ENCODE peak calls at places on chromosome X, in six cellular contexts. W is A549, E is K562, C is GM12878, L is HepG2, N is endothelial cell of umbilical vein. O is an unnamed sample.

GRCh38 chrX:78945186-78945912 is at the start of gene P2RY10:
- DNase-seq in W (no peak), E (no peak), C (peak), L (no peak), N (no peak), O (peak)

GRCh38 chrX:136936183-136936549 is 55.6 kb upstream of the RBMX start:
- DNase-seq in W (no peak), E (no peak), C (no peak), L (no peak), N (no peak), O (no peak)

GRCh38 chrX:109797311-109797975 is 64.4 kb upstream of the ACSL4 start:
- DNase-seq in W (no peak), E (no peak), C (no peak), L (peak), N (peak), O (no peak)

GRCh38 chrX:39497717-39498265 is 600.0 kb downstream of the BCOR start:
- DNase-seq in W (no peak), E (no peak), C (no peak), L (no peak), N (no peak), O (peak)

GRCh38 chrX:9515464-9515863 is 50.6 kb downstream of the TBL1X start:
- DNase-seq in W (no peak), E (no peak), C (no peak), L (no peak), N (no peak), O (no peak)

GRCh38 chrX:103356897-103357296 is 591 bp downstream of the TCEAL9 start:
- DNase-seq in W (no peak), E (peak), C (no peak), L (no peak), N (peak), O (no peak)

GRCh38 chrX:139204903-139205667 is 325.5 kb upstream of the F9 start:
- DNase-seq in W (peak), E (peak), C (no peak), L (no peak), N (no peak), O (no peak)

GRCh38 chrX:91434351-91435168 is at the start of gene PABPC5:
- DNase-seq in W (peak), E (no peak), C (no peak), L (no peak), N (peak), O (no peak)

GRCh38 chrX:100654256-100654655 is 10.3 kb downstream of the SRPX2 start:
- DNase-seq in W (peak), E (no peak), C (no peak), L (no peak), N (peak), O (peak)

GRCh38 chrX:76996641-76997040 is 450.5 kb upstream of the FGF16 start:
- DNase-seq in W (no peak), E (no peak), C (no peak), L (no peak), N (no peak), O (no peak)

GRCh38 chrX:39736219-39737211 is 361.2 kb downstream of the BCOR start:
- DNase-seq in W (peak), E (no peak), C (no peak), L (no peak), N (peak), O (peak)

GRCh38 chrX:56994375-56995270 is 718 bp downstream of the SPIN3 start:
- DNase-seq in W (no peak), E (no peak), C (no peak), L (no peak), N (peak), O (no peak)

GRCh38 chrX:2425281-2426071 is 75.3 kb downstream of the DHRSX start:
- DNase-seq in W (no peak), E (no peak), C (no peak), L (peak), N (no peak), O (no peak)

GRCh38 chrX:154605566-154605965 is 13.5 kb downstream of the CTAG1B start:
- DNase-seq in W (no peak), E (no peak), C (no peak), L (no peak), N (no peak), O (no peak)

GRCh38 chrX:264634-265455 is 16.3 kb upstream of the PLCXD1 start:
- DNase-seq in W (peak), E (no peak), C (no peak), L (peak), N (no peak), O (peak)

GRCh38 chrX:55007633-55008032 is 7.5 kb downstream of the APEX2 start:
- DNase-seq in W (peak), E (no peak), C (no peak), L (peak), N (peak), O (no peak)

GRCh38 chrX:1475881-1476280 is 23.2 kb upstream of the ASMTL start:
- DNase-seq in W (no peak), E (no peak), C (no peak), L (no peak), N (no peak), O (no peak)

GRCh38 chrX:41449615-41450014 is 2.5 kb downstream of the NYX start:
- DNase-seq in W (no peak), E (no peak), C (no peak), L (no peak), N (peak), O (peak)

GRCh38 chrX:109716431-109717028 is 16.5 kb downstream of the ACSL4 start:
- DNase-seq in W (no peak), E (no peak), C (no peak), L (no peak), N (peak), O (no peak)

GRCh38 chrX:130575831-130576404 is 174.1 kb downstream of the RBMX2 start:
- DNase-seq in W (peak), E (peak), C (no peak), L (peak), N (peak), O (peak)

GRCh38 chrX:136450050-136450830 is 37.5 kb upstream of the BRS3 start:
- DNase-seq in W (peak), E (no peak), C (no peak), L (no peak), N (no peak), O (no peak)

GRCh38 chrX:154373340-154374306 is 811 bp downstream of the FLNA start:
- DNase-seq in W (peak), E (no peak), C (peak), L (peak), N (peak), O (peak)

GRCh38 chrX:53281321-53281822 is at the start of gene IQSEC2:
- DNase-seq in W (peak), E (peak), C (no peak), L (no peak), N (peak), O (peak)

GRCh38 chrX:128975716-128976115 is 547.6 kb downstream of the SMARCA1 start:
- DNase-seq in W (peak), E (peak), C (no peak), L (peak), N (peak), O (peak)

GRCh38 chrX:107659768-107660167 is 31.5 kb downstream of the PRPS1 start:
- DNase-seq in W (peak), E (peak), C (no peak), L (peak), N (peak), O (peak)

GRCh38 chrX:40684092-40684491 is 36.7 kb upstream of the CXorf38 start:
- DNase-seq in W (no peak), E (no peak), C (no peak), L (no peak), N (no peak), O (no peak)

GRCh38 chrX:82458207-82458754 is 1049.8 kb upstream of the POU3F4 start:
- DNase-seq in W (no peak), E (no peak), C (no peak), L (no peak), N (no peak), O (no peak)

GRCh38 chrX:153382563-153383482 is 18.3 kb downstream of the PNMA6E start:
- DNase-seq in W (no peak), E (no peak), C (no peak), L (no peak), N (no peak), O (no peak)

GRCh38 chrX:1400731-1401471 is 9.0 kb upstream of the SLC25A6 start:
- DNase-seq in W (no peak), E (peak), C (no peak), L (peak), N (no peak), O (no peak)

GRCh38 chrX:13911581-13911980 is 94.7 kb upstream of the GPM6B start:
- DNase-seq in W (no peak), E (no peak), C (no peak), L (no peak), N (no peak), O (no peak)

GRCh38 chrX:40816906-40817305 is 81.6 kb upstream of the MED14 start:
- DNase-seq in W (no peak), E (no peak), C (no peak), L (no peak), N (no peak), O (no peak)

GRCh38 chrX:13252726-13253125 is 67.1 kb downstream of the ATXN3L start:
- DNase-seq in W (no peak), E (no peak), C (no peak), L (no peak), N (no peak), O (no peak)

GRCh38 chrX:131763674-131764073 is 219.8 kb downstream of the OR13H1 start:
- DNase-seq in W (peak), E (no peak), C (peak), L (no peak), N (no peak), O (no peak)

GRCh38 chrX:12693754-12694153 is 97.5 kb upstream of the PRPS2 start:
- DNase-seq in W (no peak), E (no peak), C (no peak), L (no peak), N (no peak), O (peak)

GRCh38 chrX:17535229-17535628 is 160.2 kb downstream of the NHS start:
- DNase-seq in W (peak), E (peak), C (no peak), L (peak), N (peak), O (peak)
- TF ChIP-seq CTCF in W (peak), E (peak), C (peak), L (peak), N (peak), O (peak)

GRCh38 chrX:149631293-149632165 is at the start of gene TMEM185A:
- DNase-seq in W (peak), E (peak), C (no peak), L (peak), N (peak), O (peak)

GRCh38 chrX:149628768-149629167 is 2.8 kb downstream of the TMEM185A start:
- DNase-seq in W (no peak), E (no peak), C (no peak), L (peak), N (no peak), O (no peak)

GRCh38 chrX:149629730-149630387 is 1.7 kb downstream of the TMEM185A start:
- DNase-seq in W (no peak), E (no peak), C (no peak), L (no peak), N (no peak), O (peak)

GRCh38 chrX:149630681-149631292 is 805 bp downstream of the TMEM185A start:
- DNase-seq in W (peak), E (peak), C (no peak), L (peak), N (peak), O (peak)

GRCh38 chrX:149628280-149628679 is 3.3 kb downstream of the TMEM185A start:
- DNase-seq in W (no peak), E (no peak), C (no peak), L (no peak), N (no peak), O (no peak)
- TF ChIP-seq MYC in W (no peak), E (no peak), C (no peak), L (no peak), N (no peak), O (no peak)

GRCh38 chrX:149682031-149682430 is 29.8 kb upstream of the MAGEA11 start:
- DNase-seq in W (no peak), E (no peak), C (no peak), L (no peak), N (no peak), O (no peak)
- TF ChIP-seq CTCF in W (no peak), E (no peak), C (no peak), L (no peak), N (no peak), O (no peak)

GRCh38 chrX:22164770-22165388 is 107.8 kb upstream of the CBLL2 start:
- DNase-seq in W (peak), E (no peak), C (no peak), L (no peak), N (no peak), O (no peak)
- TF ChIP-seq MYC in W (no peak), E (no peak), C (no peak), L (no peak), N (no peak), O (no peak)

GRCh38 chrX:65300104-65300809 is 234.3 kb downstream of the LAS1L start:
- DNase-seq in W (no peak), E (no peak), C (no peak), L (peak), N (no peak), O (peak)
- TF ChIP-seq CTCF in W (no peak), E (no peak), C (no peak), L (peak), N (no peak), O (no peak)

GRCh38 chrX:63656871-63657580 is 128.0 kb downstream of the ARHGEF9 start:
- DNase-seq in W (no peak), E (no peak), C (no peak), L (no peak), N (no peak), O (no peak)
- TF ChIP-seq MYC in W (no peak), E (no peak), C (no peak), L (no peak), N (no peak), O (no peak)

GRCh38 chrX:71870337-71871098 is 40.1 kb upstream of the NHSL2 start:
- DNase-seq in W (peak), E (no peak), C (no peak), L (peak), N (no peak), O (peak)
- TF ChIP-seq CTCF in W (peak), E (peak), C (peak), L (peak), N (peak), O (peak)

GRCh38 chrX:45956222-45956867 is 588.9 kb downstream of the ZNF674 start:
- DNase-seq in W (no peak), E (no peak), C (no peak), L (no peak), N (no peak), O (no peak)
- TF ChIP-seq MYC in W (no peak), E (no peak), C (no peak), L (no peak), N (no peak), O (no peak)